ENCODE peak calls at places on chromosomes 3 and 15, in four cellular contexts. One of them, this sample, is unnamed.
A peak's percentile ranks its signal among the peaks of the same experiment; 100 is the strongest.

GRCh38 chr15:77446840-77447390 is 26.2 kb downstream of the HMG20A start:
- DNase-seq in K562: no peak
- DNase-seq in IMR-90: no peak
- DNase-seq in HepG2: no peak
- DNase-seq in this sample: no peak

GRCh38 chr3:96007650-96008195 is 806.7 kb upstream of the EPHA6 start:
- DNase-seq in HepG2: no peak
- DNase-seq in IMR-90: no peak
- DNase-seq in K562: no peak
- DNase-seq in this sample: no peak

GRCh38 chr3:193842832-193843446 is 249.9 kb downstream of the OPA1 start:
- DNase-seq in K562: peak; percentile 54
- DNase-seq in HepG2: no peak
- DNase-seq in IMR-90: no peak
- DNase-seq in this sample: no peak

GRCh38 chr3:95813261-95813660 is 1001.1 kb upstream of the EPHA6 start:
- DNase-seq in IMR-90: no peak
- DNase-seq in HepG2: no peak
- DNase-seq in K562: no peak
- DNase-seq in this sample: no peak

GRCh38 chr3:123081718-123082369 is 15.0 kb downstream of the PDIA5 start:
- DNase-seq in K562: no peak
- DNase-seq in IMR-90: no peak
- DNase-seq in HepG2: no peak
- DNase-seq in this sample: no peak

GRCh38 chr3:138949002-138949418 is 2.0 kb downstream of the FOXL2NB start:
- DNase-seq in K562: no peak
- DNase-seq in HepG2: no peak
- DNase-seq in IMR-90: no peak
- DNase-seq in this sample: no peak

GRCh38 chr15:100167884-100168375 is 173.8 kb downstream of the ADAMTS17 start:
- DNase-seq in HepG2: no peak
- DNase-seq in IMR-90: no peak
- DNase-seq in K562: no peak
- DNase-seq in this sample: no peak

GRCh38 chr15:101810905-101811304 is 1.1 kb upstream of the OR4F15 start:
- DNase-seq in IMR-90: no peak
- DNase-seq in K562: no peak
- DNase-seq in HepG2: no peak
- DNase-seq in this sample: no peak

GRCh38 chr3:155835341-155836071 is 18.7 kb downstream of the SLC33A1 start:
- DNase-seq in HepG2: no peak
- DNase-seq in IMR-90: no peak
- DNase-seq in K562: no peak
- DNase-seq in this sample: no peak

GRCh38 chr3:70856414-70857162 is 544.1 kb upstream of the MDFIC2 start:
- DNase-seq in HepG2: no peak
- DNase-seq in IMR-90: peak; percentile 99
- DNase-seq in K562: no peak
- DNase-seq in this sample: peak; percentile 9

GRCh38 chr3:48047841-48048456 is 31.7 kb upstream of the MAP4 start:
- DNase-seq in HepG2: peak; percentile 44
- DNase-seq in K562: no peak
- DNase-seq in IMR-90: peak; percentile 72
- DNase-seq in this sample: no peak

GRCh38 chr15:88656760-88657221 is 18.0 kb downstream of the ISG20 start:
- DNase-seq in HepG2: no peak
- DNase-seq in IMR-90: no peak
- DNase-seq in K562: no peak
- DNase-seq in this sample: no peak

GRCh38 chr3:127888564-127889107 is 26.4 kb upstream of the KBTBD12 start:
- DNase-seq in IMR-90: no peak
- DNase-seq in K562: no peak
- DNase-seq in HepG2: no peak
- DNase-seq in this sample: no peak

GRCh38 chr15:66997212-66997611 is 68.2 kb upstream of the SMAD3 start:
- DNase-seq in IMR-90: peak; percentile 80
- DNase-seq in HepG2: no peak
- DNase-seq in K562: no peak
- DNase-seq in this sample: no peak

GRCh38 chr3:52088445-52089367 is 32.3 kb upstream of the DUSP7 start:
- DNase-seq in HepG2: peak; percentile 22
- DNase-seq in K562: peak; percentile 60
- DNase-seq in IMR-90: peak; percentile 88
- DNase-seq in this sample: no peak

GRCh38 chr15:22961661-22962221 is 18.4 kb downstream of the CYFIP1 start:
- DNase-seq in HepG2: no peak
- DNase-seq in K562: no peak
- DNase-seq in IMR-90: peak; percentile 41
- DNase-seq in this sample: no peak

GRCh38 chr3:100893590-100893989 is 99.6 kb downstream of the ABI3BP start:
- DNase-seq in HepG2: peak; percentile 3
- DNase-seq in K562: no peak
- DNase-seq in IMR-90: peak; percentile 66
- DNase-seq in this sample: no peak
- TF ChIP-seq MAZ in HepG2: no peak
- TF ChIP-seq MAZ in K562: no peak
- TF ChIP-seq MAZ in IMR-90: no peak
- TF ChIP-seq MAZ in this sample: no peak

DNA sequence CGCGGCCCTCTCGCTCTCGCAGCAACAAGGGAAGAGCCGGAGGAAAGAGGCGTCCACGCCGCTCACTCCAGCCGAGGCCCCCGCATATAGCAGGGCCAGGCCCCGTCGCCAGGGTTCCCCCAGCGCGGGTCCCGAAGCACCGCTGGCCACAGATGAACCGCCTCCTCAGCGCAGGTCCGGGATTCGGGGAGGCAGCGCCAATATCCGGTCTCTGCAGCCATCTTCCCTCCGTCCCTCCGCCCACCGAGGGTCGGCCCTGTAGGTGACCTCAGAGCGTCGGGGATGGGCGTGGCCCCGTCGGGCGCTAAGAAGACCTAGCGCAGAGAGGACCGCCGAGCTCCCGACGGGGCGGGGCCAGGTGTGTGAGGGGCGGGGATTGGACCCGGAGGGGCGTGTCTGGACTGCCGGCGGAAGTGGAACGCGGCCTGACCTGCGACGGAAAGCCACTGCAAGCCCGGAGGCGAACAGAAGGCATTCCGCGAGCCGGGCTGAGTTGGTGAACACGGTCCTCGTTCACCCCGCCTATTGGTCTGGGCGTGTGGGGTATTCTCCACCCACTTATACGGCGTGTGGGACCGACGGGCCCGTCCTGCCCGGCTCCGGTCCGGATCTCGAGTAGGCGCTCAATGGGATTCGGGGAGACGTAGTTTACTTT is 26.8 kb upstream of the MTHFS start:
- DNase-seq in K562: peak; percentile 97
- DNase-seq in HepG2: peak; percentile 93
- DNase-seq in IMR-90: peak; percentile 93
- DNase-seq in this sample: peak; percentile 99
- H3K9me3 ChIP-seq in K562: peaks cover 35% of the 10 kb centered on the region
- H3K9me3 ChIP-seq in HepG2: peaks cover 13% of the 10 kb centered on the region
- H3K9me3 ChIP-seq in IMR-90: peaks cover 15% of the 10 kb centered on the region
- H3K9me3 ChIP-seq in this sample: peaks cover 32% of the 10 kb centered on the region

GRCh38 chr3:184001761-184002160 is 15.9 kb downstream of the ABCC5 start:
- DNase-seq in IMR-90: no peak
- DNase-seq in HepG2: no peak
- DNase-seq in K562: no peak
- DNase-seq in this sample: no peak

GRCh38 chr3:184002469-184002868 is 15.2 kb downstream of the ABCC5 start:
- DNase-seq in IMR-90: no peak
- DNase-seq in K562: no peak
- DNase-seq in HepG2: no peak
- DNase-seq in this sample: no peak

GRCh38 chr3:184005981-184006507 is 11.6 kb downstream of the ABCC5 start:
- DNase-seq in IMR-90: peak; percentile 37
- DNase-seq in K562: peak; percentile 42
- DNase-seq in HepG2: no peak
- DNase-seq in this sample: no peak

GRCh38 chr3:184004483-184004882 is 13.2 kb downstream of the ABCC5 start:
- DNase-seq in HepG2: no peak
- DNase-seq in IMR-90: no peak
- DNase-seq in K562: no peak
- DNase-seq in this sample: no peak

DNA sequence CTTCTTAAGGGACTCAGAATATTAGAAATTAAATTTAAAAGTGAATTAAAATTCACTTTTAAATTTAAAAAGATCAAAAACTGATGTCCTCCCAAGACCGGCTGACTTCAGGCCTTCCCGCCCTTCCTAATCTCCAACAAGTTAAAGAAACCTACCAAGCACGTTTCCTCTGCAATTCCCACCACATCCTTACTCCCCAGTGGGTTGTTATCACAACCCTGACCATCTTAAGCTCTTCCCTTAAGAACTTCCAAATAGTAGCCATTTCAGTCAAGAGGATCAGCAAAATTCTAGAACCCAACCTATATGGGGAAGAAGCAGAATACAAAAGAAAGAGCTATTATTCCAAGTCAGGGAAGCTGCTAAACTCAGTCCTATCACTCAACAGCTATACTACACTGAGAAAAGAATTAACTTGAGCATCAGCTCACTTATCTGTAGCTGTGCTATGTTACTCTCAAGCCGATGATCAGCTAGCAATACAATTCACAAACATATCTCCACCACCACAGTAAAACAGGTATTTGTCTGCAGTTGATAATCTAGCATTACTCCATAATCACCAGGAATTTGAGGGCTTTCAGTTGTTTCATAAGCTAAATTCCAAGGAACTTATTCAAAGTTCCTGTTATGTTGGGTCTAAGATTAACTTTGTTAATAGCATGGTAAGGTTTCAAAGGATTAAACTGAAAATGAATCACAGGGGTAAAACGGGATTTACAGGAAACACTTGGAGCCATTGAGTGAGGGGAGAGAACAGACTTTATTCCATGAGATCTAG is 14.3 kb downstream of the ABCC5 start:
- DNase-seq in IMR-90: peak; percentile 81
- DNase-seq in K562: no peak
- DNase-seq in HepG2: no peak
- DNase-seq in this sample: no peak
- TF ChIP-seq MAZ in IMR-90: no peak
- TF ChIP-seq MAZ in K562: no peak
- TF ChIP-seq MAZ in HepG2: no peak
- TF ChIP-seq MAZ in this sample: no peak

DNA sequence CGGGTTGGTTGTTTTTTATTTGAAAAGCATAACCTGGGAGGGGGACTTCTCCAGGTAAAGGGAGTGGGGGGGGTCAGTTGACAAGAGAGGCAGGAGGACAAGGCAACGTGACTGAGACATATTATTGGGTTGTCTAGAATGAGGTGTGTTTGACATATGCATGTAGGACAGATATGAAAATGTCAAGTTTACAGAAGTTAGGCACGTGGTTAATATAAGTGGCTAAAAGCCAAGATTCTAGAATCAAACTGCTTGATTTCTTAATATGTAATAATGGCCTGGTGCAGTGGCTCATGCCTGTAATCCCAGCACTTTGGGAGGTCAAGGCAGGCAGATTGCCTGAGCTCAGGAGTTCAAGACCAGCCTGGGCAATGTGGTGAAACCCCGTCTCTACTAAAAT is 212.8 kb downstream of the SQOR start:
- DNase-seq in HepG2: no peak
- DNase-seq in K562: no peak
- DNase-seq in IMR-90: no peak
- DNase-seq in this sample: no peak
- H3K9me3 ChIP-seq in HepG2: peaks cover 6% of the 10 kb centered on the region
- H3K9me3 ChIP-seq in K562: no peaks in the 10 kb centered on the region
- H3K9me3 ChIP-seq in IMR-90: peaks cover 3% of the 10 kb centered on the region
- H3K9me3 ChIP-seq in this sample: no peaks in the 10 kb centered on the region

GRCh38 chr3:111652492-111653180 is 57.5 kb upstream of the ZBED2 start:
- DNase-seq in HepG2: no peak
- DNase-seq in K562: no peak
- DNase-seq in IMR-90: no peak
- DNase-seq in this sample: no peak

GRCh38 chr3:111653766-111654165 is 58.6 kb upstream of the ZBED2 start:
- DNase-seq in K562: no peak
- DNase-seq in HepG2: no peak
- DNase-seq in IMR-90: no peak
- DNase-seq in this sample: no peak

GRCh38 chr3:111650378-111651275 is 55.5 kb upstream of the ZBED2 start:
- DNase-seq in K562: no peak
- DNase-seq in IMR-90: no peak
- DNase-seq in HepG2: peak; percentile 5
- DNase-seq in this sample: no peak

DNA sequence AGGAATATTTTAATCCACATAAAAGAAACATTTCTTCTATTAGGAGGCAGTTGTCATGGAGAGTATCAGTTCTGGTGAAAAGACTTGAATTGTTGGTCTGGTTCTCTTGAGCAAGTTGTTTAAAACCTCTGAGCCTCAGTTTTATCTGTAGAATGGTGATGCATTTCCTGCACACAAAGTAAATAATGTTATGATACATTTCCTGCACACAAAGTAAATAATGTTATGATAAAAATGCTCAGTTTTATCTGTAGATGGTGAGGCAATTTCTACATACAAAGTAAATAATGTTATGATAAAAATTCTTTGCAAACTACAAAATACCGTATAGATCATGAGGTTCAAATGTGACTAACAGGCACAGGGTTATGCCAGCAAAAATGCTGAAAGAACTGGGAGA is 54.0 kb upstream of the ZBED2 start:
- DNase-seq in HepG2: no peak
- DNase-seq in IMR-90: peak; percentile 73
- DNase-seq in K562: no peak
- DNase-seq in this sample: no peak
- TF ChIP-seq MAZ in HepG2: no peak
- TF ChIP-seq MAZ in IMR-90: no peak
- TF ChIP-seq MAZ in K562: no peak
- TF ChIP-seq MAZ in this sample: no peak

DNA sequence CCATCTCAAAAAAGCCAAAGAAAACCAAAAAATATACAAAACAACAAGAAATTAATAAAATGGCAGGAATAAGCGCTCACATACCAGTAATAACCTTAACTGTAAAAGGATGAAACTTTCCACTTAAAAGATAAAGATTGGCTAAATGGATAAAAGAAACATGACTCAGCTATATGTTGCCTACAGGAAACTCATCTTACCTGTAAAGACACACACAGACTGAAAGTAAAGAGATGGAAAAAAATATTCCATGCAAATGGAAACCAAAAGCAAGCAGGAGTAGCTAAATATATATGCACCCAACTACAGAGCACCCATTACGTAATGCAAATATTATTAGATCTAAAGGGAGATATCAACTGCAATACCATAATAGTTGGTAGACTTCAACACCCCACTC is 49.7 kb downstream of the ADAM10 start:
- DNase-seq in IMR-90: no peak
- DNase-seq in K562: no peak
- DNase-seq in HepG2: no peak
- DNase-seq in this sample: no peak
- H3K9me3 ChIP-seq in IMR-90: peaks cover 3% of the 10 kb centered on the region
- H3K9me3 ChIP-seq in K562: peaks cover 12% of the 10 kb centered on the region
- H3K9me3 ChIP-seq in HepG2: peaks cover 8% of the 10 kb centered on the region
- H3K9me3 ChIP-seq in this sample: peaks cover 19% of the 10 kb centered on the region

GRCh38 chr3:43014990-43015389 is 35.9 kb downstream of the GASK1A start:
- DNase-seq in IMR-90: no peak
- DNase-seq in K562: no peak
- DNase-seq in HepG2: no peak
- DNase-seq in this sample: no peak
- TF ChIP-seq MAZ in IMR-90: no peak
- TF ChIP-seq MAZ in K562: no peak
- TF ChIP-seq MAZ in HepG2: no peak
- TF ChIP-seq MAZ in this sample: no peak

This sample was measured in A549.